ENCODE peak calls at places on chromosomes 2 and 18, in seven cellular contexts. One of them, this sample, is unnamed.

GRCh38 chr2:153819501-153819900 is 52.2 kb upstream of the GALNT13 start:
- DNase-seq in astrocyte of the spinal cord: no peak
- DNase-seq in CD8-positive, alpha-beta memory T cell: no peak
- DNase-seq in kidney epithelial cell: no peak
- DNase-seq in lower lobe of right lung: no peak
- DNase-seq in right cardiac atrium: no peak
- DNase-seq in GM23338: peak
- DNase-seq in this sample: no peak

GRCh38 chr2:163345795-163346573 is 389.8 kb downstream of the FIGN start:
- DNase-seq in kidney epithelial cell: no peak
- DNase-seq in CD8-positive, alpha-beta memory T cell: no peak
- DNase-seq in right cardiac atrium: no peak
- DNase-seq in astrocyte of the spinal cord: peak
- DNase-seq in lower lobe of right lung: no peak
- DNase-seq in GM23338: peak
- DNase-seq in this sample: peak

GRCh38 chr2:10722252-10722825 is 909 bp downstream of the ATP6V1C2 start:
- DNase-seq in GM23338: no peak
- DNase-seq in kidney epithelial cell: no peak
- DNase-seq in right cardiac atrium: no peak
- DNase-seq in lower lobe of right lung: no peak
- DNase-seq in astrocyte of the spinal cord: no peak
- DNase-seq in CD8-positive, alpha-beta memory T cell: no peak
- DNase-seq in this sample: no peak

GRCh38 chr2:60361498-60361897 is 192.0 kb downstream of the BCL11A start:
- DNase-seq in lower lobe of right lung: no peak
- DNase-seq in right cardiac atrium: no peak
- DNase-seq in astrocyte of the spinal cord: no peak
- DNase-seq in CD8-positive, alpha-beta memory T cell: no peak
- DNase-seq in kidney epithelial cell: no peak
- DNase-seq in GM23338: no peak
- DNase-seq in this sample: no peak

GRCh38 chr2:194698012-194698411 is 959.0 kb upstream of the SLC39A10 start:
- DNase-seq in GM23338: no peak
- DNase-seq in astrocyte of the spinal cord: no peak
- DNase-seq in CD8-positive, alpha-beta memory T cell: no peak
- DNase-seq in kidney epithelial cell: no peak
- DNase-seq in lower lobe of right lung: no peak
- DNase-seq in right cardiac atrium: no peak
- DNase-seq in this sample: no peak

GRCh38 chr2:142241016-142241415 is 110.2 kb upstream of the LRP1B start:
- DNase-seq in CD8-positive, alpha-beta memory T cell: no peak
- DNase-seq in GM23338: no peak
- DNase-seq in astrocyte of the spinal cord: no peak
- DNase-seq in kidney epithelial cell: no peak
- DNase-seq in right cardiac atrium: no peak
- DNase-seq in lower lobe of right lung: no peak
- DNase-seq in this sample: no peak

GRCh38 chr2:11746376-11746806 is at the start of gene LPIN1:
- DNase-seq in right cardiac atrium: peak
- DNase-seq in GM23338: peak
- DNase-seq in CD8-positive, alpha-beta memory T cell: peak
- DNase-seq in lower lobe of right lung: peak
- DNase-seq in kidney epithelial cell: no peak
- DNase-seq in astrocyte of the spinal cord: peak
- DNase-seq in this sample: peak

GRCh38 chr2:28665041-28665704 is 86.5 kb upstream of the PPP1CB start:
- DNase-seq in kidney epithelial cell: no peak
- DNase-seq in lower lobe of right lung: peak
- DNase-seq in right cardiac atrium: peak
- DNase-seq in GM23338: no peak
- DNase-seq in CD8-positive, alpha-beta memory T cell: no peak
- DNase-seq in astrocyte of the spinal cord: peak
- DNase-seq in this sample: no peak

GRCh38 chr2:235955664-235956063 is 212.5 kb downstream of the GBX2 start:
- DNase-seq in kidney epithelial cell: no peak
- DNase-seq in astrocyte of the spinal cord: no peak
- DNase-seq in GM23338: no peak
- DNase-seq in lower lobe of right lung: no peak
- DNase-seq in right cardiac atrium: no peak
- DNase-seq in CD8-positive, alpha-beta memory T cell: no peak
- DNase-seq in this sample: no peak

GRCh38 chr18:54679318-54680149 is 88.5 kb downstream of the DYNAP start:
- DNase-seq in astrocyte of the spinal cord: peak
- DNase-seq in lower lobe of right lung: no peak
- DNase-seq in GM23338: peak
- DNase-seq in CD8-positive, alpha-beta memory T cell: no peak
- DNase-seq in kidney epithelial cell: peak
- DNase-seq in right cardiac atrium: no peak
- DNase-seq in this sample: peak

GRCh38 chr2:29455202-29455885 is 340.1 kb downstream of the CLIP4 start:
- DNase-seq in CD8-positive, alpha-beta memory T cell: no peak
- DNase-seq in right cardiac atrium: no peak
- DNase-seq in GM23338: no peak
- DNase-seq in kidney epithelial cell: no peak
- DNase-seq in astrocyte of the spinal cord: peak
- DNase-seq in lower lobe of right lung: no peak
- DNase-seq in this sample: no peak

GRCh38 chr2:105373344-105373781 is 25.5 kb downstream of the FHL2 start:
- DNase-seq in GM23338: no peak
- DNase-seq in lower lobe of right lung: peak
- DNase-seq in kidney epithelial cell: no peak
- DNase-seq in right cardiac atrium: peak
- DNase-seq in astrocyte of the spinal cord: no peak
- DNase-seq in CD8-positive, alpha-beta memory T cell: no peak
- DNase-seq in this sample: no peak

GRCh38 chr2:231396058-231396821 is 730 bp downstream of the B3GNT7 start:
- DNase-seq in right cardiac atrium: no peak
- DNase-seq in CD8-positive, alpha-beta memory T cell: no peak
- DNase-seq in GM23338: no peak
- DNase-seq in kidney epithelial cell: no peak
- DNase-seq in lower lobe of right lung: no peak
- DNase-seq in astrocyte of the spinal cord: no peak
- DNase-seq in this sample: no peak

GRCh38 chr18:62634471-62634870 is 80.9 kb upstream of the PHLPP1 start:
- DNase-seq in right cardiac atrium: no peak
- DNase-seq in lower lobe of right lung: no peak
- DNase-seq in GM23338: no peak
- DNase-seq in CD8-positive, alpha-beta memory T cell: no peak
- DNase-seq in kidney epithelial cell: no peak
- DNase-seq in astrocyte of the spinal cord: no peak
- DNase-seq in this sample: no peak

GRCh38 chr2:23988371-23988770 is 21.5 kb upstream of the MFSD2B start:
- DNase-seq in astrocyte of the spinal cord: no peak
- DNase-seq in kidney epithelial cell: no peak
- DNase-seq in CD8-positive, alpha-beta memory T cell: no peak
- DNase-seq in lower lobe of right lung: no peak
- DNase-seq in GM23338: no peak
- DNase-seq in right cardiac atrium: no peak
- DNase-seq in this sample: peak

GRCh38 chr2:43346619-43347018 is 120.2 kb upstream of the ZFP36L2 start:
- DNase-seq in GM23338: no peak
- DNase-seq in CD8-positive, alpha-beta memory T cell: no peak
- DNase-seq in right cardiac atrium: no peak
- DNase-seq in astrocyte of the spinal cord: no peak
- DNase-seq in lower lobe of right lung: no peak
- DNase-seq in kidney epithelial cell: no peak
- DNase-seq in this sample: no peak

GRCh38 chr2:43343573-43344304 is 117.3 kb upstream of the ZFP36L2 start:
- DNase-seq in kidney epithelial cell: peak
- DNase-seq in CD8-positive, alpha-beta memory T cell: no peak
- DNase-seq in lower lobe of right lung: no peak
- DNase-seq in GM23338: no peak
- DNase-seq in astrocyte of the spinal cord: peak
- DNase-seq in right cardiac atrium: peak
- DNase-seq in this sample: no peak

GRCh38 chr2:43345872-43346271 is 119.5 kb upstream of the ZFP36L2 start:
- DNase-seq in CD8-positive, alpha-beta memory T cell: no peak
- DNase-seq in right cardiac atrium: no peak
- DNase-seq in astrocyte of the spinal cord: no peak
- DNase-seq in GM23338: peak
- DNase-seq in kidney epithelial cell: no peak
- DNase-seq in lower lobe of right lung: no peak
- DNase-seq in this sample: no peak

GRCh38 chr2:43345391-43345813 is 119.0 kb upstream of the ZFP36L2 start:
- DNase-seq in right cardiac atrium: peak
- DNase-seq in GM23338: peak
- DNase-seq in astrocyte of the spinal cord: peak
- DNase-seq in lower lobe of right lung: no peak
- DNase-seq in CD8-positive, alpha-beta memory T cell: no peak
- DNase-seq in kidney epithelial cell: no peak
- DNase-seq in this sample: no peak

DNA sequence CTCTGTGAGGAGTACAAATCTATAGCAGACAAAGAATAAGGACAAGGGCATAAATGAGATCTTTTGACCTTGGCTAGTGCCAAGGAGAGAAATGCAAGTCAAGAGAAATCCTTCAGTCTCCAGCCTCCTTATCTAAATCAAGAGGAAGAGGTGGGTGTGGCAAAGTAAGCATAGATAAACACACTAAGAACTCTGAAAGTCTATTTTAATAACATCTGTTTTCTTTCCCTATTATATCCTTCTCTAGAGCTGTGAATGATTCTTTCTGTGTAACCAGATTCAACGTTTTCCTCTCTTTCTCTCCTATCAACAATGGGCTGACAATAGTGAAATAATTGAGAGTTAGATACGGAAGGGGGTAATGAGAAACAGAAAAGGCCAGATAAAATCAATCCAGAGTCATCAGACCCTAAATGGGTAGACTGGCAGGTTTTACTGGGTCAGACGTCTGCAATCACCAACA is 118.5 kb upstream of the ZFP36L2 start:
- DNase-seq in right cardiac atrium: no peak
- DNase-seq in astrocyte of the spinal cord: no peak
- DNase-seq in kidney epithelial cell: no peak
- DNase-seq in GM23338: no peak
- DNase-seq in CD8-positive, alpha-beta memory T cell: no peak
- DNase-seq in lower lobe of right lung: no peak
- DNase-seq in this sample: no peak
- H3K4me3 ChIP-seq in right cardiac atrium: no peak
- H3K4me3 ChIP-seq in astrocyte of the spinal cord: no peak
- H3K4me3 ChIP-seq in kidney epithelial cell: no peak
- H3K4me3 ChIP-seq in GM23338: no peak
- H3K4me3 ChIP-seq in CD8-positive, alpha-beta memory T cell: no peak
- H3K4me3 ChIP-seq in lower lobe of right lung: no peak
- H3K4me3 ChIP-seq in this sample: no peak

GRCh38 chr2:175008801-175009495 is 3.8 kb upstream of the CHN1 start:
- DNase-seq in GM23338: no peak
- DNase-seq in kidney epithelial cell: no peak
- DNase-seq in astrocyte of the spinal cord: no peak
- DNase-seq in CD8-positive, alpha-beta memory T cell: no peak
- DNase-seq in right cardiac atrium: no peak
- DNase-seq in lower lobe of right lung: no peak
- DNase-seq in this sample: no peak
- H3K4me3 ChIP-seq in GM23338: no peak
- H3K4me3 ChIP-seq in kidney epithelial cell: no peak
- H3K4me3 ChIP-seq in astrocyte of the spinal cord: no peak
- H3K4me3 ChIP-seq in CD8-positive, alpha-beta memory T cell: no peak
- H3K4me3 ChIP-seq in right cardiac atrium: no peak
- H3K4me3 ChIP-seq in lower lobe of right lung: no peak
- H3K4me3 ChIP-seq in this sample: no peak

GRCh38 chr2:134170269-134170668 is 83.6 kb upstream of the MGAT5 start:
- DNase-seq in astrocyte of the spinal cord: no peak
- DNase-seq in CD8-positive, alpha-beta memory T cell: no peak
- DNase-seq in lower lobe of right lung: no peak
- DNase-seq in kidney epithelial cell: no peak
- DNase-seq in right cardiac atrium: no peak
- DNase-seq in GM23338: no peak
- DNase-seq in this sample: no peak

GRCh38 chr2:134175834-134176233 is 78.0 kb upstream of the MGAT5 start:
- DNase-seq in right cardiac atrium: no peak
- DNase-seq in kidney epithelial cell: no peak
- DNase-seq in astrocyte of the spinal cord: no peak
- DNase-seq in lower lobe of right lung: no peak
- DNase-seq in CD8-positive, alpha-beta memory T cell: no peak
- DNase-seq in GM23338: no peak
- DNase-seq in this sample: no peak

GRCh38 chr2:134170700-134171099 is 83.2 kb upstream of the MGAT5 start:
- DNase-seq in GM23338: no peak
- DNase-seq in lower lobe of right lung: no peak
- DNase-seq in right cardiac atrium: no peak
- DNase-seq in CD8-positive, alpha-beta memory T cell: no peak
- DNase-seq in kidney epithelial cell: no peak
- DNase-seq in astrocyte of the spinal cord: no peak
- DNase-seq in this sample: no peak

GRCh38 chr2:134174711-134175110 is 79.2 kb upstream of the MGAT5 start:
- DNase-seq in GM23338: no peak
- DNase-seq in lower lobe of right lung: no peak
- DNase-seq in right cardiac atrium: no peak
- DNase-seq in kidney epithelial cell: no peak
- DNase-seq in astrocyte of the spinal cord: no peak
- DNase-seq in CD8-positive, alpha-beta memory T cell: no peak
- DNase-seq in this sample: no peak

DNA sequence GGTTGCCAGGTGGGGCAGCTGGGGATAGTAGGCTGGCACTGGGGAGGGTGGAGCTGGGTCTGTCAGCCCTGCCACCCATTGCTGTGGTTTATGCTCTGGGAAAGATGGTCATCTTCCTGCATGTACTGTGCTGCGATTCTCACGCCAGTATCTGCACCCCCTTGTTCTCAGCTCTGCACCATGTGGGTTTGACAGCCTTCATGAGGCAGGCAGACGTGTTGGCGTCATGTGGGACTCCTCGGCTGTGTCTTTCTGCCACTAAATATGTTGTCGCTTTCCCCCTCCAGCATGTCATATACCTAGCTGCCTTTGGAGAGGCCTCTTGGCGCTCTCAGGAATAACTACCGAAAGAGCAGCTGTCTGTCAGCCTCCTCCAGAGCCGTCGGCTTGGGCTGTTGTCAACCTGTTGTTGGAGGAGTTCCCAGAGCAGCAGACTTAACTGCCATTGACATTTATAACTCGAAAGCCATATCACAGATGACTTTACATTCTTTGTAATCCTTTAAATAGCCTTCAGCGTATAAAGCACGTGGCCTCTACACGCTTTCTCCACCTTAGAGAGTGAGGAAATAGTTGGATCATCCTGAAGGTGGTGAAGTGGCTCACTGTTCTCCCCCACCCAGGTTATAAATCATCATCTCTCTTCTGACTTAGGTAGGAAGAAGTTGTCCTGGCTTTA is 80.4 kb upstream of the MGAT5 start:
- DNase-seq in astrocyte of the spinal cord: no peak
- DNase-seq in GM23338: no peak
- DNase-seq in kidney epithelial cell: no peak
- DNase-seq in lower lobe of right lung: no peak
- DNase-seq in CD8-positive, alpha-beta memory T cell: no peak
- DNase-seq in right cardiac atrium: peak
- DNase-seq in this sample: no peak
- H3K4me3 ChIP-seq in astrocyte of the spinal cord: no peak
- H3K4me3 ChIP-seq in GM23338: no peak
- H3K4me3 ChIP-seq in kidney epithelial cell: no peak
- H3K4me3 ChIP-seq in lower lobe of right lung: no peak
- H3K4me3 ChIP-seq in CD8-positive, alpha-beta memory T cell: no peak
- H3K4me3 ChIP-seq in right cardiac atrium: no peak
- H3K4me3 ChIP-seq in this sample: no peak

DNA sequence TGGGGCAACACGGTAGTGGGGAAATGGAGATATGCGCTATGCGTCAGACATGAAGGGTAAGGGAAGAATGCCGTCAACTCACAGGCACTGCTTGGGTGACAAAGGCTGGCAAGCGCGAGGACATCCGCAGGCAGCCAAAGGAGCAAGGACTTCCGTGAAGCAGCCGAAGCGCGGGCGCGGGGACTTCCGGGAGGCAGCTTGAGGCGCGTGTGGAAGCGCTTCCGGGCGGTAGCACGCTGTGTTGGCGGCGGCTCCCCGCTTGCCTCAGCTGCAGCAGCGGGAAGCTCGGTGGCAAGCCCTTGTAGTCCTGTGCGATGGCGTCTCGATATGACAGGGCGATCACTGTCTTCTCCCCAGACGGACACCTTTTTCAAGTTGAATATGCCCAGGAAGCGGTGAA is at the start of gene PSMA8:
- DNase-seq in CD8-positive, alpha-beta memory T cell: peak
- DNase-seq in lower lobe of right lung: no peak
- DNase-seq in right cardiac atrium: peak
- DNase-seq in astrocyte of the spinal cord: no peak
- DNase-seq in kidney epithelial cell: no peak
- DNase-seq in GM23338: peak
- DNase-seq in this sample: peak
- H3K4me3 ChIP-seq in CD8-positive, alpha-beta memory T cell: peak
- H3K4me3 ChIP-seq in lower lobe of right lung: no peak
- H3K4me3 ChIP-seq in right cardiac atrium: no peak
- H3K4me3 ChIP-seq in astrocyte of the spinal cord: no peak
- H3K4me3 ChIP-seq in kidney epithelial cell: no peak
- H3K4me3 ChIP-seq in GM23338: peak
- H3K4me3 ChIP-seq in this sample: peak

This sample was measured in Jurkat, Clone E6-1.